ENCODE peak calls at places on chromosomes 1 and 21, in four cellular contexts. H is GM12865, E is cardiac fibroblast, I is HL-60. A is an unnamed sample.

GRCh38 chr1:35539073-35539823 is 18.0 kb downstream of the KIAA0319L start:
- DNase-seq in E (no peak), I (no peak), H (peak), A (no peak)

GRCh38 chr1:227255086-227255732 is 63.1 kb downstream of the CDC42BPA start:
- DNase-seq in E (no peak), I (no peak), H (no peak), A (no peak)

GRCh38 chr1:156768610-156769295 is 1.4 kb downstream of the PRCC start:
- DNase-seq in E (no peak), I (no peak), H (no peak), A (no peak)

GRCh38 chr1:81801032-81801833 is 499 bp downstream of the ADGRL2 start:
- DNase-seq in I (no peak), H (peak), E (peak), A (peak)

GRCh38 chr1:45913183-45913924 is 109.9 kb downstream of the MAST2 start:
- DNase-seq in I (no peak), E (peak), H (no peak), A (no peak)

GRCh38 chr1:201597551-201598230 is 58.8 kb downstream of the NAV1 start:
- DNase-seq in I (peak), E (no peak), H (no peak), A (peak)

GRCh38 chr1:113812661-113813135 is 422 bp upstream of the RSBN1 start:
- DNase-seq in E (no peak), H (no peak), I (no peak), A (no peak)

GRCh38 chr1:149977345-149977744 is 33.2 kb downstream of the OTUD7B start:
- DNase-seq in H (no peak), I (no peak), E (no peak), A (no peak)

GRCh38 chr1:240100351-240100750 is 8.7 kb downstream of the FMN2 start:
- DNase-seq in H (no peak), I (no peak), E (no peak), A (no peak)

GRCh38 chr1:27203946-27204345 is 30.5 kb upstream of the WDTC1 start:
- DNase-seq in H (no peak), E (peak), I (no peak), A (no peak)

GRCh38 chr21:41651830-41652229 is 115.0 kb downstream of the RIPK4 start:
- DNase-seq in I (no peak), E (no peak), H (no peak), A (no peak)

GRCh38 chr1:31785020-31785946 is 21.1 kb upstream of the ADGRB2 start:
- DNase-seq in H (peak), E (no peak), I (no peak), A (no peak)

GRCh38 chr1:152182431-152182830 is 23.4 kb upstream of the RPTN start:
- DNase-seq in H (peak), E (peak), I (no peak), A (no peak)
- TF ChIP-seq CTCF in H (peak), E (peak), I (peak), A (peak)

DNA sequence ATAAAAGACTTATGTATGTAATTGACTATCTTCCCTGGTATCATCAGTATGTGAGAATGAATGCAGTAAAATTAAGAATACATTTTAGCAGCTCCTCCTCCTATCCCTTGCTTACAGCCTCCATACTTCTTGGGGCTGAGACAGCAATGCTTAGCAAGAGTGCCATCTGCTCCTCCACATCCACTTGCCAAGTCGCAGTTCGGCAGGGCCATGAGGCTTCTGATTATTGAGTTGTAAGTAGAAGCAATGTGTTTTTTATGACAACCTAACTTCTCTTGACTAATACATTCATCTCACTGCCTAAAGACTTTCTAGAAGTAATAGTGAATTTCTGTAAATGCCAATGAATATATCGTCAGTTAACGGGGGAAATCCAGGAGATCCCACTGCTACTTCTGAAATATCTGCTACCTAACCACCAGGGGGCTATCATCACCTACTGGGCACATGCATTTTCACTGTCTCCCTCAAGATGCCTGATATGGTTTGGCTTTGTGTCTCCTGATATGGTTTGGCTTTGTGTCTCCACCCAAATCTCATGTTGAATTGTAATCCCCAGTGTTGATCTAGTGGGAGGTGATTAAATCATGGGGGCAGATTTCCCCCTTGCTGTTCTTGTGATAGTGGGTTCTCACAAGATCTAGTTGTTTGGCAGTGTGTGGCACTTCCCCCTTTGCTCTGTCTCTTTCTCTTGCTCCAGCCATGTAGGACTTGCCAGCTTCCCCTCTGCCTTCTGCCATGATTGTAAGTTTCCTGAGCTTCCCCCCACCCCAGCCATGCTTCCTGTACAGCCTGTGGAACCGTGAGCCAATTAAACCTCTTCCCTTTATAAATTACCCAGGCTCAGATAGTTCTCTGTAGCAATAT is 59.6 kb downstream of the EXTL2 start:
- DNase-seq in I (peak), H (peak), E (peak), A (no peak)
- TF ChIP-seq CTCF in I (no peak), H (peak), E (peak), A (no peak)

GRCh38 chr1:2090216-2090890 is 40.1 kb downstream of the PRKCZ start:
- DNase-seq in H (no peak), E (no peak), I (no peak), A (no peak)

GRCh38 chr1:2093636-2094035 is 43.4 kb downstream of the PRKCZ start:
- DNase-seq in I (no peak), E (no peak), H (no peak), A (no peak)

GRCh38 chr1:2089051-2089450 is 38.8 kb downstream of the PRKCZ start:
- DNase-seq in H (no peak), I (no peak), E (no peak), A (no peak)

GRCh38 chr1:2093055-2093454 is 42.8 kb downstream of the PRKCZ start:
- DNase-seq in I (no peak), H (no peak), E (no peak), A (no peak)

DNA sequence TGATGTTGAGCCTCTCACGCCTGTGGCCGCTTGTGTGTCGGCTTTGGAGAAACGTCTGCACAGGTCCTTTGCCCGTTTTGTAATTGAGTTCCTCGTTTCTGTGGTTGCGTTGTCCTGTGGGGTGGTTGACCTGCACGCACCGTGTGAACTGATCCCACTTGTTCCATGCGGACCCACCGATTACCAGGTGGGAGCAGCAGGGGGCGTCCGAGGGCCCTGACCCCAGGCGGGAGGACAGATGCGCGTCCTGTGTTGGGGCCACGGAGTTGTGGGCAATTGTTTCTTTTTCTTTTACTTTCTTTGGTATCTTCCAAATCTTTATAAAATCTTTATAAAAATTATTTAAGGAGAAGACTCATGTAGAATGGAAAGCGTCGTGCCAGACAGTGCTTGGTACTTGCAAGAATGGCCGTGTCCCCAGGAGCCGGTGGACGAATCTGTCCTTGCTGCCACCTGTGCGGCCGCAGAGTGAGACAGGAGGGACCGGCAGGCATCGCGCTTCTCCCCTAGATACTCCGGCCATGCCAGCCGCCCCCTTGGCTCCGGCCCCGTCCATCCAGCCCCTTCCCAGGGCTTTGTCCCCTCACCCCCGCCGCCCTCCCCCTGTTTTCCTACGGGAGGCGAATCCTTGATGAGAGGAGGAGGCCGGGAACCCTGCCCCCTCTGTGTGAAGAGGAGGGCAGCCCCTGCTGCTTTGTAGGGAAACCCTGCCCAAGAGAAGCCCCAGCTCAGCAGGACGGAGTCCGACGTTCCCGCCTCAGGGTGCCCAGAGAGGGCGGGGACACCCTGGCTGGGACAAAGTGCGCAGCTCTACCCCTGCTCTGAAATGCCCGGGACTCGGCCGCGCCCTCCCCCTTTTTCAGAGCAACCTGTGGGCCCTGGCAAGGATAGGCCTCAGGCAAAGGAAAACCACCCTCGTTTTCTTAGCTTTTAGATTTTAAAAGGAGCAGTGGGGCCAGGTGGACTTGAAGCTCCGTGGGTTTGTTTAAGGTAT is 41.7 kb downstream of the PRKCZ start:
- DNase-seq in E (peak), I (peak), H (no peak), A (no peak)
- TF ChIP-seq CTCF in E (peak), I (peak), H (peak), A (peak)

GRCh38 chr1:153292185-153292584 is 20.6 kb downstream of the PGLYRP3 start:
- DNase-seq in H (no peak), I (no peak), E (no peak), A (no peak)

GRCh38 chr1:153291514-153291913 is 21.2 kb downstream of the PGLYRP3 start:
- DNase-seq in I (no peak), E (no peak), H (peak), A (no peak)

GRCh38 chr1:153293480-153293775 is 19.3 kb downstream of the PGLYRP3 start:
- DNase-seq in I (no peak), E (no peak), H (no peak), A (no peak)

GRCh38 chr1:153292740-153293479 is 19.8 kb downstream of the PGLYRP3 start:
- DNase-seq in H (no peak), E (no peak), I (no peak), A (no peak)

GRCh38 chr1:153288634-153289275 is 24.0 kb downstream of the PGLYRP3 start:
- DNase-seq in I (no peak), H (peak), E (no peak), A (no peak)
- TF ChIP-seq CTCF in I (peak), H (peak), E (peak), A (no peak)